ENCODE peak calls at places on chromosomes 12 and 14, in four cellular contexts. K is heart left ventricle; O is psoas muscle; D is CD8-positive, alpha-beta T cell. R is an unnamed sample.

GRCh38 chr14:37131205-37131604 is 41.2 kb downstream of the SLC25A21 start:
- DNase-seq in K (no peak), O (no peak), D (no peak), R (no peak)

GRCh38 chr14:72929316-72930080 is 3.2 kb downstream of the DCAF4 start:
- DNase-seq in K (no peak), O (no peak), D (no peak), R (no peak)

GRCh38 chr12:31588976-31589375 is 2.0 kb downstream of the DENND5B start:
- DNase-seq in K (no peak), O (no peak), D (no peak), R (no peak)

GRCh38 chr12:47573146-47573659 is 132.6 kb downstream of the RPAP3 start:
- DNase-seq in K (no peak), O (no peak), D (no peak), R (no peak)

GRCh38 chr12:75656650-75657049 is 145.2 kb upstream of the KRR1 start:
- DNase-seq in K (no peak), O (no peak), D (no peak), R (no peak)

GRCh38 chr12:80643961-80644360 is 63.5 kb upstream of the MYF6 start:
- DNase-seq in K (no peak), O (no peak), D (no peak), R (no peak)

GRCh38 chr12:49903351-49903699 is 375 bp downstream of the FAIM2 start:
- DNase-seq in K (no peak), O (peak; percentile 42), D (no peak), R (no peak)

GRCh38 chr14:74952697-74953484 is 2.5 kb downstream of the PGF start:
- DNase-seq in K (no peak), O (no peak), D (no peak), R (no peak)

GRCh38 chr12:5648692-5649338 is 216.9 kb downstream of the NTF3 start:
- DNase-seq in K (no peak), O (no peak), D (no peak), R (peak; percentile 30)

GRCh38 chr12:3119745-3120660 is 42.8 kb downstream of the TSPAN9 start:
- DNase-seq in K (peak; percentile 90), O (peak; percentile 82), D (no peak), R (no peak)

GRCh38 chr12:68267892-68268396 is 14.5 kb upstream of the IL22 start:
- DNase-seq in K (no peak), O (no peak), D (no peak), R (no peak)

GRCh38 chr14:53341324-53341723 is 188.2 kb upstream of the DDHD1 start:
- DNase-seq in K (no peak), O (no peak), D (no peak), R (no peak)

GRCh38 chr12:76346798-76347420 is 1.3 kb downstream of the BBS10 start:
- DNase-seq in K (no peak), O (no peak), D (no peak), R (no peak)

GRCh38 chr14:20478915-20479314 is 9.7 kb downstream of the PNP start:
- DNase-seq in K (no peak), O (no peak), D (no peak), R (no peak)

GRCh38 chr14:93921001-93921797 is 5.9 kb upstream of the FAM181A start:
- DNase-seq in K (no peak), O (peak; percentile 53), D (no peak), R (no peak)

GRCh38 chr14:97295108-97295710 is 498.0 kb downstream of the VRK1 start:
- DNase-seq in K (no peak), O (no peak), D (no peak), R (no peak)

GRCh38 chr12:124487834-124488165 is 79.6 kb downstream of the NCOR2 start:
- DNase-seq in K (no peak), O (no peak), D (no peak), R (no peak)

GRCh38 chr12:56629459-56630179 is 507 bp downstream of the BAZ2A start:
- DNase-seq in K (peak; percentile 45), O (peak; percentile 71), D (no peak), R (no peak)

GRCh38 chr14:20720741-20721140 is 24.9 kb upstream of the EDDM3A start:
- DNase-seq in K (no peak), O (no peak), D (no peak), R (no peak)

GRCh38 chr14:54168489-54168888 is 211.9 kb upstream of the BMP4 start:
- DNase-seq in K (no peak), O (no peak), D (no peak), R (no peak)

GRCh38 chr14:55814064-55814463 is 234.1 kb downstream of the KTN1 start:
- DNase-seq in K (no peak), O (no peak), D (no peak), R (no peak)

GRCh38 chr12:54258286-54258685 is 21.6 kb downstream of the CBX5 start:
- DNase-seq in K (no peak), O (no peak), D (no peak), R (no peak)

GRCh38 chr14:102046337-102047278 is 40.2 kb downstream of the HSP90AA1 start:
- DNase-seq in K (peak; percentile 90), O (peak; percentile 96), D (no peak), R (peak; percentile 85)

GRCh38 chr14:104786091-104786586 is 9.4 kb downstream of the AKT1 start:
- DNase-seq in K (peak; percentile 30), O (no peak), D (no peak), R (no peak)

GRCh38 chr12:49797452-49797782 is 30.8 kb downstream of the NCKAP5L start:
- DNase-seq in K (no peak), O (no peak), D (no peak), R (no peak)

GRCh38 chr12:65526311-65526710 is 247.8 kb downstream of the MSRB3 start:
- DNase-seq in K (no peak), O (no peak), D (no peak), R (no peak)

GRCh38 chr14:22333408-22334274 is 255.4 kb downstream of the DAD1 start:
- DNase-seq in K (no peak), O (no peak), D (no peak), R (no peak)

GRCh38 chr12:130827432-130827831 is 11.6 kb downstream of the STX2 start:
- DNase-seq in K (no peak), O (no peak), D (no peak), R (no peak)

GRCh38 chr14:69129264-69129880 is 23.5 kb downstream of the DCAF5 start:
- DNase-seq in K (peak; percentile 78), O (peak; percentile 78), D (peak; percentile 46), R (peak; percentile 73)

GRCh38 chr12:109967383-109968031 is 28.7 kb downstream of the GIT2 start:
- DNase-seq in K (no peak), O (no peak), D (no peak), R (no peak)

GRCh38 chr14:35257809-35258208 is 34.4 kb upstream of the PSMA6 start:
- DNase-seq in K (no peak), O (no peak), D (no peak), R (no peak)

GRCh38 chr12:120661432-120661831 is 21.0 kb downstream of the CABP1 start:
- DNase-seq in K (no peak), O (no peak), D (no peak), R (no peak)

GRCh38 chr12:83322816-83323215 is 636.1 kb downstream of the TMTC2 start:
- DNase-seq in K (no peak), O (no peak), D (no peak), R (no peak)

GRCh38 chr12:26185532-26186320 is 9.6 kb upstream of the SSPN start:
- DNase-seq in K (no peak), O (no peak), D (no peak), R (no peak)

DNA sequence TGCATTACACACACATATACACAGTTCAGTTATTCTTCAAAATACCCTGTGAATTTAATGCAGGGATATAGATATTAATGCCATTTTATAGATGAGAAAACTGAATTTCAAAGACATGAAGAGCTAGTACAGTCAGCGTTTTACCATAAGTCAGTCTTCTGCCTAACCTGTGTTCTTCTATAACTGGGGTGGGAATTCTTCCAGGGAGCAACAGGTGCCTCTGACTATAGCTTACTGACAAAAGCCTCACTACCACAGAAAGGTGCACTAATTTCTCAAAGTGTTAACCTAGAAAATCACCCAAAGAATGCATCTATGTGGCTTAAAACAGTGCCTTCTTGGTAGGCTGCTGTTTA is 84.4 kb downstream of the STXBP6 start:
- DNase-seq in K (no peak), O (no peak), D (no peak), R (no peak)
- H3K27ac ChIP-seq in K (peak overlapping the region; percentile 39), O (peak overlapping the region; percentile 42), D (no peak overlapping the region), R (peak overlapping the region; percentile 83)

GRCh38 chr12:128268348-128268725 is 1.4 kb downstream of the TMEM132C start:
- DNase-seq in K (no peak), O (no peak), D (no peak), R (no peak)

GRCh38 chr12:128266086-128266485 is 884 bp upstream of the TMEM132C start:
- DNase-seq in K (no peak), O (no peak), D (no peak), R (no peak)

GRCh38 chr12:128266559-128267245 is at the start of gene TMEM132C:
- DNase-seq in K (no peak), O (no peak), D (no peak), R (no peak)

GRCh38 chr12:128267651-128268347 is 829 bp downstream of the TMEM132C start:
- DNase-seq in K (no peak), O (no peak), D (no peak), R (no peak)

GRCh38 chr12:128267246-128267622 is 264 bp downstream of the TMEM132C start:
- DNase-seq in K (no peak), O (no peak), D (no peak), R (no peak)
- H3K27me3 ChIP-seq in K (peaks cover 72% of the 10 kb centered on the region), O (peaks cover 18% of the 10 kb centered on the region), D (peaks cover 4% of the 10 kb centered on the region), R (peaks cover 12% of the 10 kb centered on the region)

DNA sequence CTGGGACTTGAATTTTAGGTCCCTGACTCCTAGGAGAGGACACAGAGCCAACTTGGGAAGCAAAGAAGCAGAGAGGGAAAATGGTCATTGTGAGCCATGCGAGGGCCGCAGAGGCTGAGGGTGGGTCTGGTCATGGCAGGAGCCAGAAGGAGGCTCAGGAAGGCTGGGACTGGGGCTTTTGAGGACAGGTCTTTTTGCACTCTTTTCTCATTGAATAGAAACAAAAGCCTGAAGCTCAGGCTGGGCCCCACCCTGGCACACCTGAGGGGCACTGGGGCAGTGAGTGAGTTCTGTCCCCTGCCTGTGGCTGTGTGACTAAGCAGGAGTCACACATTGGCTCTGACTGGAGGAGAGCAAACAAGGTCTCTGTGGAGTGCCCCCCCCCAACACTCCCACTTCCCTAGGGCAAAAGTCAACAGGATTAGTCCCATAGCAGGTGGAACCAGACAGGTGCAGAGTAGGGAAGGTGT is 2.8 kb downstream of the KRT7 start:
- DNase-seq in K (no peak), O (no peak), D (no peak), R (no peak)
- H3K27ac ChIP-seq in K (no peak overlapping the region), O (no peak overlapping the region), D (no peak overlapping the region), R (no peak overlapping the region)

GRCh38 chr12:100796616-100797015 is 2.0 kb downstream of the ANO4 start:
- DNase-seq in K (no peak), O (no peak), D (no peak), R (no peak)

GRCh38 chr12:100799770-100800169 is 5.2 kb downstream of the ANO4 start:
- DNase-seq in K (no peak), O (no peak), D (no peak), R (no peak)

GRCh38 chr12:100797786-100798580 is 3.4 kb downstream of the ANO4 start:
- DNase-seq in K (no peak), O (no peak), D (no peak), R (no peak)

GRCh38 chr12:100797246-100797645 is 2.7 kb downstream of the ANO4 start:
- DNase-seq in K (no peak), O (no peak), D (no peak), R (no peak)

DNA sequence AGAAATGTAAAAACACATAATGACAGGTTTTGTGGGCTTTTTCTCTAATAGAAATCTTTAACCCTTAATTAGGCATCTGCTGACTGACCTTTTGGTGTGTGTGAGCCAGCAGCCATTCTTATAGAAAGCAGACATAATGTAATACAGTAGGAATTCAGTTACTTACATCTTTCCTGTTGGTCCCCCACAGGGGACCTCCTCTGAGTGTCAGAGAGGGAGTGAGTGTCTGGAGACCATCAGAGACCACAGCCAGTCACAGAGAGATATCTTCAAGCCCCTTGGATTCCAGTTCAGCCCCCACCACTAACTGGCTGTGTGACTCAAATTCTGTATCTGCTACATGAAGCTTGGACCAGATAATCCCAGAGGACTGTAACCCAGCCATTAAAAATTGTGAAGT is 4.2 kb downstream of the ANO4 start:
- DNase-seq in K (no peak), O (no peak), D (no peak), R (no peak)
- H3K27me3 ChIP-seq in K (peaks cover 17% of the 10 kb centered on the region), O (no peaks in the 10 kb centered on the region), D (no peaks in the 10 kb centered on the region), R (no peaks in the 10 kb centered on the region)